ENCODE peak calls at places on chromosomes 1 and 21, in six cellular contexts. R is transverse colon; G is IMR-90; L is heart left ventricle; Z is CD8-positive, alpha-beta T cell; Q is prostate gland. J is an unnamed sample.
A peak's percentile ranks its signal among the peaks of the same experiment; 100 is the strongest.

GRCh38 chr1:171742577-171742922 is 685 bp upstream of the VAMP4 start:
- DNase-seq in R (peak; percentile 49), L (peak; percentile 41), Z (peak; percentile 28), G (peak; percentile 37), Q (peak; percentile 59), J (peak; percentile 44)

GRCh38 chr1:214174508-214175199 is 106.3 kb upstream of the SMYD2 start:
- DNase-seq in L (no peak), Q (no peak), G (no peak), R (no peak), Z (no peak), J (no peak)

GRCh38 chr1:198359024-198359653 is 181.3 kb downstream of the ATP6V1G3 start:
- DNase-seq in L (no peak), G (peak; percentile 16), R (no peak), Q (no peak), Z (no peak), J (peak; percentile 46)

GRCh38 chr1:154886281-154887036 is 16.4 kb upstream of the KCNN3 start:
- DNase-seq in Q (no peak), R (no peak), L (no peak), Z (no peak), G (no peak), J (no peak)

GRCh38 chr1:245957446-245957845 is 549.6 kb downstream of the SMYD3 start:
- DNase-seq in Z (no peak), Q (no peak), L (no peak), R (no peak), G (no peak), J (no peak)

GRCh38 chr1:209929751-209930150 is 8.3 kb upstream of the SYT14 start:
- DNase-seq in G (no peak), Q (no peak), L (no peak), Z (no peak), R (no peak), J (no peak)

GRCh38 chr1:63269571-63269970 is 52.8 kb upstream of the FOXD3 start:
- DNase-seq in G (no peak), R (no peak), Q (no peak), L (no peak), Z (no peak), J (no peak)

GRCh38 chr1:211830330-211831142 is at the start of gene LPGAT1:
- DNase-seq in R (peak; percentile 82), L (peak; percentile 88), Q (peak; percentile 74), Z (peak; percentile 73), G (peak; percentile 52), J (peak; percentile 89)

GRCh38 chr1:26582053-26582835 is 52.7 kb downstream of the RPS6KA1 start:
- DNase-seq in Z (no peak), R (no peak), G (no peak), Q (no peak), L (no peak), J (no peak)

GRCh38 chr1:178500091-178500770 is 3.5 kb upstream of the CLEC20A start:
- DNase-seq in L (peak; percentile 1), R (no peak), Q (no peak), Z (no peak), G (no peak), J (no peak)

GRCh38 chr1:9472386-9473031 is 66.8 kb upstream of the SLC25A33 start:
- DNase-seq in L (no peak), Z (no peak), R (no peak), G (no peak), Q (no peak), J (no peak)

GRCh38 chr21:42219606-42220137 is 732 bp downstream of the ABCG1 start:
- DNase-seq in Z (peak; percentile 34), Q (no peak), R (peak; percentile 38), G (peak; percentile 5), L (no peak), J (peak; percentile 30)

GRCh38 chr1:236868625-236869467 is 73.8 kb downstream of the MTR start:
- DNase-seq in G (peak; percentile 77), Q (no peak), R (peak; percentile 33), L (no peak), Z (peak; percentile 26), J (peak; percentile 70)

GRCh38 chr1:167824163-167824794 is 89.7 kb downstream of the ADCY10 start:
- DNase-seq in L (no peak), Q (no peak), G (no peak), Z (no peak), R (no peak), J (peak; percentile 29)

GRCh38 chr1:212794561-212795014 is 2.9 kb downstream of the TATDN3 start:
- DNase-seq in L (no peak), R (no peak), G (no peak), Z (no peak), Q (no peak), J (no peak)

GRCh38 chr1:112144738-112145426 is 155.4 kb upstream of the KCND3 start:
- DNase-seq in Q (no peak), Z (no peak), G (no peak), R (no peak), L (peak; percentile 51), J (no peak)

GRCh38 chr1:157269656-157270375 is 131.6 kb upstream of the ETV3 start:
- DNase-seq in R (no peak), L (no peak), Z (no peak), G (no peak), Q (no peak), J (no peak)

GRCh38 chr1:51956528-51957509 is 33.7 kb downstream of the RAB3B start:
- DNase-seq in R (no peak), Q (peak; percentile 9), G (peak; percentile 67), L (no peak), Z (no peak), J (peak; percentile 17)

GRCh38 chr1:156581661-156582387 is 2.3 kb downstream of the TTC24 start:
- DNase-seq in G (no peak), R (no peak), L (no peak), Z (peak; percentile 59), Q (no peak), J (no peak)

GRCh38 chr1:44212355-44213221 is 683 bp upstream of the DMAP1 start:
- DNase-seq in L (no peak), Q (no peak), Z (peak; percentile 20), G (no peak), R (no peak), J (no peak)

DNA sequence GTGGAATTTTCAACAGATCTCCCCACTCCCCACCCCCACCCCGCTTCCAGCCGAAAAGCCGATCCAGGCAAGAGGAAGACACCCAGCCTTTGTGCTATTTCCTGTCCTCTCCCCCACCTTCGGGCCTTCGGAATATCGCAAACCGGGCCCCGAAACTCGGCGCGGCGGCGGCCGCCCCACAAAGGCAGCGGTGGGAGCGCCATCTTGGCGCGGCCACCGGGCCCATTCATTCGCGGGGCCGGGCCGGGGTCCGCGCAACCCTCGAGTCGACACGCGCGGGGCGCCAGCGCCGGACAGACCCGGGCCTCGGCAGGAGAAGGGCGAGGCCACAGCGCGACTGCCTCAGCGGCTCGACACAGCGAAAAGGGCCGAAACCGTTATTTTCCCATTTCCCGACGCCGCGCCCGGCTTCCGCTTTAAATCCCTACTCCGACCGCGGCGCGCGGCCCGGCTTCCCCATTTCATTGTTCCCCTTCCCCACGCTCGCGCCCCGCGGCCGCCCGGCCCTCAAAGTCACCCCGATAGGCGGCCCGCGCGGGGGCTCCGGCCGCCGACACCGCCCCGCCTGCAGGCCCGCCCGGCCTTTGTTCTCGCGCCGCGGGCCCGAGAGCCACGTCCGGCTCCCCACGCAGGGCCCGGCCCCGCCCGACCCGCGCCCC is 911 bp downstream of the GNB1 start:
- DNase-seq in G (peak; percentile 37), L (peak; percentile 71), Z (peak; percentile 34), Q (no peak), R (peak; percentile 52), J (peak; percentile 61)
- H3K27ac ChIP-seq in G (peak overlapping the region; percentile 84), L (peak overlapping the region; percentile 96), Z (peak overlapping the region; percentile 70), Q (peak overlapping the region; percentile 95), R (peak overlapping the region; percentile 98), J (peak overlapping the region; percentile 98)

DNA sequence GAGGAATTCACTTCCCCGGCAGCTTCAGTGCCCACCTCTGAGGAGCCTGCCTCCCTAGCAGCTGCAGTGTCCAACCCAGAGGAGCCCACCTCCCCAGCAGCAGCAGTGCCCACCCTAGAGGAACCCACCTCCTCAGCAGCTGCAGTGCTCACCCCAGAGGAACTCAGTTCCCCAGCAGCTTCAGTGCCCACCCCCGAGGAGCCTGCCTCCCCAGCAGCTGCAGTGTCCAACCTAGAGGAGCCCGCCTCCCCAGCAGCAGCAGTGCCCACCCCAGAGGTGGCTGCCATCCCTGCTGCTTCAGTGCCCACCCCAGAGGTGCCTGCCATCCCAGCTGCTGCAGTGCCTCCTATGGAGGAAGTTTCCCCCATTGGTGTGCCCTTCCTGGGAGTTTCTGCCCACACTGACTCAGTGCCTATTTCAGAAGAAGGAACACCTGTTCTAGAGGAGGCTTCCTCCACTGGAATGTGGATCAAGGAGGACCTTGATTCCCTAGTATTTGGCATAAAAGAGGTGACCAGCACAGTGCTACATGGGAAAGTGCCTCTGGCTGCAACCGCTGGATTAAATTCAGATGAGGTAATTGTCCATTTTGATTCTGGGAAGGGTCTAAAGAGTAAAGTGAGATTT is 77.4 kb upstream of the BMP8A start:
- DNase-seq in R (no peak), L (no peak), G (no peak), Q (no peak), Z (no peak), J (no peak)
- H3K4me3 ChIP-seq in R (no peak overlapping the region), L (peak overlapping the region; percentile 3), G (no peak overlapping the region), Q (no peak overlapping the region), Z (no peak overlapping the region), J (no peak overlapping the region)

DNA sequence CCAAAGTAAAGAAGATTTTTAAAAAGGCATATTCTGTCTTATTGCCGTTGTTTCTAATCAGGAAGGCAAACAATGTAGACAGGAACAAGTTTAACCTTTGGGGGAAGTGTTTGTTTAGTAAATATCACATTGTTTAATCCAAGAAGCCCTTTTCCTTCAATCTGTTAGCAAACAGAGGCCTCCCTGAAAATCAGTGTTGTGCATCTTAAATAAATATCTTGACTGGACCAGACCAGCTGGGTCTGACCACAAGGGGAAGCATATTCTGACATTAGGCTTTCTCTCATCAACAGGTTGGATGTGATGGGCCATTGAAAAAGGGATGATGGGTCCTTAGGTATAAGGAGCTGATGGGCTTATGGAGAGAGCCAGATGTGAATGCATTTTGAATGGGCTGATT is 81.8 kb upstream of the SGIP1 start:
- DNase-seq in G (no peak), R (no peak), Z (no peak), Q (peak; percentile 12), L (no peak), J (no peak)
- TF ChIP-seq CTCF in G (no peak), R (no peak), Z (no peak), Q (peak; percentile 35), L (no peak), J (peak; percentile 18)

GRCh38 chr1:150110066-150110465 is 39.6 kb upstream of the PLEKHO1 start:
- DNase-seq in R (no peak), Q (no peak), L (no peak), G (no peak), Z (no peak), J (no peak)

GRCh38 chr1:150106331-150106730 is 38.8 kb downstream of the VPS45 start:
- DNase-seq in L (no peak), G (peak; percentile 29), R (no peak), Z (peak; percentile 25), Q (no peak), J (no peak)

GRCh38 chr1:150109567-150109966 is 40.1 kb upstream of the PLEKHO1 start:
- DNase-seq in Q (no peak), Z (no peak), L (no peak), R (no peak), G (no peak), J (no peak)

GRCh38 chr1:150115121-150115520 is 34.6 kb upstream of the PLEKHO1 start:
- DNase-seq in G (no peak), Z (no peak), R (no peak), Q (no peak), L (no peak), J (no peak)

DNA sequence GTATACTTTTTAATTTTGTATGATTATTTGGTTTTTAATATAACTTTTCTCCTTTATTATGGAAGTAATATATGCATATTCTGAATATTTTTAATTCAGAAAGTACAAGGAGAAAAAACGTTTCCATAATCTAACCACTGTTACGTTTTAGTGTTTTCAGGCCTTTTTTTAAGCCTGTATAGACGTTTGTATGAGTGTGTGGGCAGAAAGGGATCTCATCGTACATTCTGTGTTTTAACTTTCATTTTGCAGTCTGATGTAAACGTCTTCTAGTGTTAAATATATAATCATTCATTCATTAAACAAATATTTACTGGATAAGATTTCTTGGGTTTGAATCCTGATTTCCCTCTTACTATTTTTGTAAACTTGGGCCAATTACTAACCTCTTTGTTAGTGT is 38.0 kb upstream of the PLEKHO1 start:
- DNase-seq in Q (no peak), R (no peak), G (no peak), L (no peak), Z (no peak), J (no peak)
- H3K27ac ChIP-seq in Q (no peak overlapping the region), R (peak overlapping the region; percentile 37), G (no peak overlapping the region), L (no peak overlapping the region), Z (no peak overlapping the region), J (no peak overlapping the region)

J was measured in cardiac muscle cell.